ENCODE peak calls at places on chromosome 14, in five cellular contexts. L is lung, E is cardiac muscle cell, K is fibroblast of the aortic adventitia, Z is neural crest cell. O is an unnamed sample.

GRCh38 chr14:88233915-88234314 is 89.2 kb downstream of the KCNK10 start:
- DNase-seq in L (no peak), E (peak), K (peak), Z (no peak), O (peak)

GRCh38 chr14:59632381-59632780 is 55.8 kb upstream of the CCDC175 start:
- DNase-seq in L (no peak), E (peak), K (peak), Z (peak), O (peak)

GRCh38 chr14:28308727-28309126 is 457.9 kb upstream of the FOXG1 start:
- DNase-seq in L (no peak), E (peak), K (peak), Z (no peak), O (peak)

GRCh38 chr14:61178226-61179060 is 102.7 kb downstream of the TMEM30B start:
- DNase-seq in L (no peak), E (peak), K (peak), Z (no peak), O (peak)

GRCh38 chr14:54881235-54881760 is 21.3 kb downstream of the GCH1 start:
- DNase-seq in L (no peak), E (peak), K (peak), Z (no peak), O (no peak)

GRCh38 chr14:33848706-33849454 is 102.0 kb downstream of the EGLN3 start:
- DNase-seq in L (peak), E (peak), K (peak), Z (peak), O (peak)

GRCh38 chr14:44901696-44902095 is 60.1 kb downstream of the KLHL28 start:
- DNase-seq in L (no peak), E (no peak), K (peak), Z (no peak), O (no peak)

GRCh38 chr14:96660667-96661066 is 136.5 kb upstream of the VRK1 start:
- DNase-seq in L (no peak), E (no peak), K (no peak), Z (no peak), O (no peak)

GRCh38 chr14:71541271-71541670 is 391.0 kb upstream of the RGS6 start:
- DNase-seq in L (no peak), E (no peak), K (no peak), Z (no peak), O (no peak)

GRCh38 chr14:104329793-104330192 is 191.4 kb downstream of the KIF26A start:
- DNase-seq in L (no peak), E (no peak), K (no peak), Z (no peak), O (no peak)

GRCh38 chr14:63752449-63753169 is 24.7 kb upstream of the SGPP1 start:
- DNase-seq in L (no peak), E (peak), K (peak), Z (no peak), O (peak)

GRCh38 chr14:68591786-68592185 is 201.1 kb downstream of the ZFP36L1 start:
- DNase-seq in L (no peak), E (no peak), K (no peak), Z (no peak), O (no peak)

GRCh38 chr14:93706360-93706955 is 81.8 kb downstream of the PRIMA1 start:
- DNase-seq in L (peak), E (no peak), K (no peak), Z (no peak), O (no peak)

GRCh38 chr14:103556976-103557758 is 5.3 kb downstream of the BAG5 start:
- DNase-seq in L (no peak), E (no peak), K (no peak), Z (no peak), O (no peak)

GRCh38 chr14:78848234-78848820 is 678.2 kb downstream of the NRXN3 start:
- DNase-seq in L (peak), E (peak), K (peak), Z (peak), O (peak)

GRCh38 chr14:91008759-91009409 is 51.6 kb downstream of the RPS6KA5 start:
- DNase-seq in L (peak), E (no peak), K (peak), Z (no peak), O (peak)

GRCh38 chr14:92328664-92329255 is 5.8 kb downstream of the SLC24A4 start:
- DNase-seq in L (no peak), E (no peak), K (no peak), Z (no peak), O (no peak)
- TF ChIP-seq CTCF in L (no peak), E (no peak), K (no peak), Z (no peak), O (no peak)

DNA sequence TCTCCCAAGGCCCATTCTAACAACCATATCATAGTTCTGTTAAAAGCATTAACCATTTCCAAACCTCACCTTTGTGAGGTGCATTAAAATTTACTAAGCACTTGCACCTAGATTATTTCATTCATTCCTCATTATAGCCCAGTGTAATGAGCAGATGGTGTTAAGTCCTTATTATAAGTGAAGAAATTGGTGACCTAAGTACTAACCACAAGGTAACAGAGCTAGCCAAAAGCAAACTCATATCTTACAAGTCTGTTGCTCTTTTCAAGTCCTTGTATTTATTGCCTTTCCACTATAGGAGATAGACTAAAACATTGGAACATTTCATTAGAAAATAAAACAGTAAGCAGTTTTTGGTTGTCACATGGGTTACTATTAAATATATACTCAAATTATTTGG is 49.7 kb downstream of the TDP1 start:
- DNase-seq in L (no peak), E (no peak), K (no peak), Z (no peak), O (no peak)
- TF ChIP-seq CTCF in L (no peak), E (no peak), K (no peak), Z (no peak), O (no peak)

GRCh38 chr14:72920008-72920407 is 6.3 kb upstream of the DCAF4 start:
- DNase-seq in L (no peak), E (no peak), K (no peak), Z (no peak), O (no peak)
- TF ChIP-seq CTCF in L (no peak), E (peak), K (peak), Z (peak), O (no peak)

DNA sequence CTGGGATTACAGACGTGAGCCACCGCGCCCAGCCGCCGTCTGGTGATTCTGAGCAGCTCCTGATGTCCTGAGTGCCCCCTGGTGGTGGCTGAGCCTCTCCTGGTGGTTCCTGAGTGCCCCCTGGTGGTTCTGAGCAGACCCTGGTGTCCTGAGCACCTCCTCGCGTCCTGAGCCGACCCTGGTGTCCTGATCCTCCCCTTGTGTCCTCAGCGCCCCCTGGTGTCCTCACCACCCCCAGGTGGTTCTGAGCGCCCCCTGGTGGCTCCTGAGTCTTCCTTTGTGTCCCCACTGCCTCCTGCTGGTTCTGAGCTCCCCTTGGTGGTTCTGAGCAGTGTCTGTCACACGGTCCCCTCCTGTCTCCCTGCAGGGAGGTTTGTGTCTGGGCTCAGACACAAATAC is 1304.9 kb downstream of the TMEM121 start:
- DNase-seq in L (no peak), E (no peak), K (no peak), Z (no peak), O (peak)
- TF ChIP-seq CTCF in L (no peak), E (peak), K (no peak), Z (no peak), O (peak)

DNA sequence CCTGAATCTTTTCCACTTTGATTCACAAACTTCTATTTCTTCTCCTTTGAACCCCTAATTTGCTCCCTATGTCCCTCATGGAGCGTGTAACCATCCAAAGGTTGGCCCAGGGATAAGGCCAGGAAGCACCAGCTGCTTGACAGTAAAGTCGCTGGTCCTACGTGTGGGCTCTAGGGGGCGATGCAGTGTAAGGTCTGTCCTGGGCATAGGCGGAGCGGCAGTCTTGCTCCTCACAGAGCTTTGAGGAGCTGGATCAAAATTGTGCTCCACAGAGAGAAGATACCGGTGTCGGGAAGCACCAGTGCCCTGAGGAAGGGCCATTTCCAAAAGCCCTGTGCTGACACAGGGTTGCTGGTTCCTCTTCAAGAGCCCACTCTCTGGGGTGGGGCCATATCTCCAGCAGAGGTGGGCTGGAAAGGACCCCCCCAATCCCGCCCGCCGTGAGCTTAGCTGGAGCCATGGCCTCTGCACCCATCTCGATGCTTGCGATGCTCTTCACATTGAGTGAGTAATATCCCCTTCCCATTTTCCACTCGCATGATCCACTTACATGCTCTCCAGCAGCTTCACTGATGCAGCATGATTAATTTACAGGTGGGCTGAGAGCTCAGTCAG is 49.9 kb upstream of the OR4E1 start:
- DNase-seq in L (no peak), E (peak), K (no peak), Z (peak), O (peak)
- TF ChIP-seq CTCF in L (no peak), E (peak), K (peak), Z (peak), O (no peak)

GRCh38 chr14:22314183-22314820 is 274.7 kb downstream of the DAD1 start:
- DNase-seq in L (peak), E (peak), K (peak), Z (peak), O (peak)
- TF ChIP-seq CTCF in L (peak), E (peak), K (peak), Z (peak), O (peak)

DNA sequence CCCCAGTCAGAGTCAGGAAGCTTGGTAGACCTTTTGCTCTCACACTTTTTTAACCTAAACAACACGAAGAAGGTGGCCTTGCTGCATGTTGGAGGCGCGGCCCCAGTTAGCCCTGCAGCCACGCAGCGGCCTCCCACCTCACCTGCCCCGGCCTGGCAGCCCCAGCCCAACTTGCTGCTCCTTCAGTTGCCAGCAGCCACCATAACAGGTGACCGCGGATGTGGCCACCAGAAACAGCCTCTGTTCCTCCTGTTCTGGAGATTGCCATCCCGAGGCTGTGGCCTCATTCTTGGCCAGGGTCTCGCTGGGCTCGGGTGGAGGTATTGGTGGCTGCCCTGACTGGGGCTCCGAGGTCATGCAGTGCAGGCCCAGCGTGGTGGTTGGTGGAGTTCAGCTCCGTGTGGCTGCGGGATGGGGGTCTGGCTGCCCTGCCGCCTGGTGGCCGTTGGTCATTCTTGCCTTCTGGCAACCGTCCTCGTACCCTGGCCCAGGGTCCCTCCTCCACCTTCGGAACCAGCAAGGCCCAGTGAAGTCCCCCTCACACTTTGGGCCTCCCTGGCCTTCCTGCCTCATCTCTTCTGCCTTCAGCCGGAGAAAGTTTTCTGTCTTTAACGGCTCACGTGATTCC is 20.7 kb upstream of the TEX22 start:
- DNase-seq in L (no peak), E (no peak), K (no peak), Z (no peak), O (no peak)
- TF ChIP-seq CTCF in L (no peak), E (no peak), K (no peak), Z (no peak), O (no peak)

DNA sequence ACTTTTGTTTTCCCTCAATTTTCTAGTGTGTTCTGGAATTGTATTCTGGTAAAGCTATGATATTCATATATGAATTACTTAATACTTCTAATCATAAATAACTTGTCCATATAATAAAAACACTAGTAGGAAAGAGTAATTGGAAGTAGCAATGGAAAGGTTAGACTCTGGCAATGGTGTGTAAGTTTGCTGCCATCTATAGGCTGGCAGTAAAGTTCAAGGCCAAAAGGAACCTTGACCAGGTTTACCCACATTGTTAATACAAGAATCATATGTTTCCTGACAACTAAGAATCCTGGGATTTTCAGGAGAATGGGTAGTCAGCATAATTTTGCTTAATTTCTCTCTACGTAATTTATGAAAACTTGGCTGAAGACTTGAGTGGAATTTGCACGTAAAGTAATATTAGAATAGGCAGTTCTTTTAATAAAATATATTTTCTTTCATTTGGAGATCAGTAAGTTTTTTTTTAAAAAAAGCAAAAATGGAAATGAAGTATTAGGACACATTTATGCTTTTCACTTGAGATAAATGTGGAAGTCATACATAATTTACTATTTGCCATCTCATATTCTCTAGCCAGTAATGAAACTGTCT is 926.7 kb downstream of the GALC start:
- DNase-seq in L (no peak), E (peak), K (peak), Z (no peak), O (no peak)
- TF ChIP-seq CTCF in L (no peak), E (peak), K (peak), Z (peak), O (peak)